ENCODE peak calls at places on chromosomes 16 and 17, in ten cellular contexts. G, H, R, V, Z, O, F, K, Y and A are unnamed samples.

GRCh38 chr17:81342062-81342699 is 47.1 kb upstream of the SLC38A10 start:
- DNase-seq in G (no peak), H (no peak), R (peak), V (no peak), Z (no peak), O (no peak), F (no peak), K (no peak), Y (no peak), A (no peak)

GRCh38 chr17:75033346-75034235 is 13.2 kb downstream of the ATP5PD start:
- DNase-seq in G (peak), H (peak), R (peak), V (peak), Z (peak), O (peak), F (peak), K (peak), Y (peak), A (peak)

GRCh38 chr17:5587431-5588032 is 3.2 kb upstream of the NLRP1 start:
- DNase-seq in G (peak), H (peak), R (no peak), V (no peak), Z (peak), O (peak), F (peak), K (peak), Y (peak), A (peak)

GRCh38 chr17:38958756-38959155 is 8.4 kb downstream of the FBXO47 start:
- DNase-seq in G (no peak), H (no peak), R (no peak), V (no peak), Z (no peak), O (no peak), F (peak), K (no peak), Y (no peak), A (no peak)

GRCh38 chr17:79431175-79431574 is 179.7 kb downstream of the RBFOX3 start:
- DNase-seq in G (no peak), H (no peak), R (no peak), V (no peak), Z (no peak), O (no peak), F (no peak), K (no peak), Y (no peak), A (no peak)

GRCh38 chr16:87414251-87414680 is 22.1 kb downstream of the MAP1LC3B start:
- DNase-seq in G (no peak), H (no peak), R (peak), V (no peak), Z (no peak), O (no peak), F (no peak), K (no peak), Y (no peak), A (no peak)

GRCh38 chr16:87390641-87391323 is 1.4 kb upstream of the MAP1LC3B start:
- DNase-seq in G (no peak), H (no peak), R (peak), V (no peak), Z (no peak), O (no peak), F (no peak), K (no peak), Y (no peak), A (no peak)

GRCh38 chr16:53068423-53068833 is 13.6 kb downstream of the CHD9 start:
- DNase-seq in G (no peak), H (peak), R (no peak), V (no peak), Z (no peak), O (no peak), F (no peak), K (no peak), Y (no peak), A (no peak)

GRCh38 chr17:36661047-36661666 is 59.8 kb downstream of the MRM1 start:
- DNase-seq in G (no peak), H (no peak), R (no peak), V (no peak), Z (no peak), O (no peak), F (no peak), K (no peak), Y (no peak), A (no peak)

GRCh38 chr16:30805370-30806169 is 18.6 kb upstream of the ZNF629 start:
- DNase-seq in G (peak), H (peak), R (peak), V (peak), Z (peak), O (peak), F (peak), K (peak), Y (peak), A (peak)

GRCh38 chr17:16319969-16320368 is 33.3 kb downstream of the CENPV start:
- DNase-seq in G (no peak), H (no peak), R (no peak), V (no peak), Z (no peak), O (no peak), F (no peak), K (no peak), Y (no peak), A (no peak)

GRCh38 chr17:4006745-4007211 is 42.5 kb upstream of the ATP2A3 start:
- DNase-seq in G (no peak), H (no peak), R (no peak), V (no peak), Z (no peak), O (no peak), F (no peak), K (no peak), Y (peak), A (no peak)

GRCh38 chr16:1732071-1732470 is 26.1 kb downstream of the MAPK8IP3 start:
- DNase-seq in G (no peak), H (no peak), R (no peak), V (no peak), Z (no peak), O (no peak), F (no peak), K (no peak), Y (no peak), A (no peak)

GRCh38 chr16:495127-495748 is 32.3 kb upstream of the CAPN15 start:
- DNase-seq in G (no peak), H (peak), R (no peak), V (no peak), Z (no peak), O (peak), F (peak), K (no peak), Y (no peak), A (peak)

GRCh38 chr16:79092846-79093245 is 507.7 kb downstream of the MAF start:
- DNase-seq in G (no peak), H (no peak), R (no peak), V (no peak), Z (no peak), O (no peak), F (no peak), K (no peak), Y (no peak), A (no peak)

GRCh38 chr17:41082565-41083136 is 1.3 kb upstream of the KRTAP4-7 start:
- DNase-seq in G (no peak), H (no peak), R (no peak), V (no peak), Z (no peak), O (no peak), F (peak), K (no peak), Y (no peak), A (no peak)

GRCh38 chr17:38745545-38745944 is 2.6 kb downstream of the PCGF2 start:
- DNase-seq in G (no peak), H (no peak), R (peak), V (no peak), Z (no peak), O (no peak), F (no peak), K (no peak), Y (no peak), A (no peak)

GRCh38 chr16:49492896-49493620 is 119.5 kb downstream of the C16orf78 start:
- DNase-seq in G (no peak), H (no peak), R (no peak), V (no peak), Z (no peak), O (no peak), F (no peak), K (no peak), Y (no peak), A (no peak)

GRCh38 chr16:20181386-20181785 is 107.7 kb upstream of the GPR139 start:
- DNase-seq in G (no peak), H (no peak), R (no peak), V (no peak), Z (no peak), O (no peak), F (no peak), K (no peak), Y (no peak), A (no peak)

GRCh38 chr17:32912218-32912897 is 15.6 kb upstream of the TMEM98 start:
- DNase-seq in G (peak), H (peak), R (peak), V (no peak), Z (peak), O (peak), F (peak), K (peak), Y (peak), A (peak)

GRCh38 chr16:89577055-89577759 is 1.6 kb downstream of the CPNE7 start:
- DNase-seq in G (no peak), H (no peak), R (no peak), V (no peak), Z (no peak), O (no peak), F (no peak), K (no peak), Y (no peak), A (no peak)

GRCh38 chr16:66928702-66929388 is 3.5 kb upstream of the RRAD start:
- DNase-seq in G (no peak), H (peak), R (no peak), V (peak), Z (no peak), O (no peak), F (peak), K (no peak), Y (peak), A (peak)

GRCh38 chr17:28533091-28533670 is 19.2 kb downstream of the UNC119 start:
- DNase-seq in G (no peak), H (peak), R (no peak), V (no peak), Z (peak), O (no peak), F (no peak), K (peak), Y (no peak), A (no peak)

GRCh38 chr16:49835116-49835880 is 20.6 kb downstream of the ZNF423 start:
- DNase-seq in G (no peak), H (no peak), R (peak), V (peak), Z (no peak), O (no peak), F (no peak), K (no peak), Y (no peak), A (no peak)

GRCh38 chr16:50280932-50281331 is 14.6 kb downstream of the ADCY7 start:
- DNase-seq in G (no peak), H (no peak), R (no peak), V (no peak), Z (no peak), O (no peak), F (no peak), K (no peak), Y (no peak), A (no peak)

GRCh38 chr16:7505495-7505894 is 172.8 kb downstream of the RBFOX1 start:
- DNase-seq in G (no peak), H (no peak), R (no peak), V (no peak), Z (no peak), O (no peak), F (no peak), K (no peak), Y (no peak), A (no peak)

GRCh38 chr17:51764387-51764971 is 394.0 kb downstream of the CA10 start:
- DNase-seq in G (peak), H (peak), R (peak), V (no peak), Z (peak), O (peak), F (peak), K (peak), Y (peak), A (peak)

GRCh38 chr16:50528820-50529219 is 19.4 kb upstream of the NKD1 start:
- DNase-seq in G (no peak), H (no peak), R (no peak), V (no peak), Z (no peak), O (no peak), F (no peak), K (no peak), Y (no peak), A (no peak)

GRCh38 chr16:84367297-84367680 is 1.0 kb upstream of the ATP2C2 start:
- DNase-seq in G (no peak), H (peak), R (no peak), V (no peak), Z (no peak), O (no peak), F (no peak), K (no peak), Y (peak), A (no peak)

GRCh38 chr16:27237229-27238015 is 31.1 kb downstream of the NSMCE1 start:
- DNase-seq in G (peak), H (no peak), R (no peak), V (no peak), Z (no peak), O (no peak), F (no peak), K (no peak), Y (peak), A (no peak)

GRCh38 chr17:48613862-48614694 is 1.0 kb downstream of the HOXB8 start:
- DNase-seq in G (no peak), H (no peak), R (no peak), V (no peak), Z (no peak), O (no peak), F (peak), K (no peak), Y (no peak), A (no peak)
- H3K4me3 ChIP-seq in G (no peak), H (peak), R (peak), V (peak), Z (no peak), O (no peak), F (peak), K (no peak), Y (peak), A (peak)

DNA sequence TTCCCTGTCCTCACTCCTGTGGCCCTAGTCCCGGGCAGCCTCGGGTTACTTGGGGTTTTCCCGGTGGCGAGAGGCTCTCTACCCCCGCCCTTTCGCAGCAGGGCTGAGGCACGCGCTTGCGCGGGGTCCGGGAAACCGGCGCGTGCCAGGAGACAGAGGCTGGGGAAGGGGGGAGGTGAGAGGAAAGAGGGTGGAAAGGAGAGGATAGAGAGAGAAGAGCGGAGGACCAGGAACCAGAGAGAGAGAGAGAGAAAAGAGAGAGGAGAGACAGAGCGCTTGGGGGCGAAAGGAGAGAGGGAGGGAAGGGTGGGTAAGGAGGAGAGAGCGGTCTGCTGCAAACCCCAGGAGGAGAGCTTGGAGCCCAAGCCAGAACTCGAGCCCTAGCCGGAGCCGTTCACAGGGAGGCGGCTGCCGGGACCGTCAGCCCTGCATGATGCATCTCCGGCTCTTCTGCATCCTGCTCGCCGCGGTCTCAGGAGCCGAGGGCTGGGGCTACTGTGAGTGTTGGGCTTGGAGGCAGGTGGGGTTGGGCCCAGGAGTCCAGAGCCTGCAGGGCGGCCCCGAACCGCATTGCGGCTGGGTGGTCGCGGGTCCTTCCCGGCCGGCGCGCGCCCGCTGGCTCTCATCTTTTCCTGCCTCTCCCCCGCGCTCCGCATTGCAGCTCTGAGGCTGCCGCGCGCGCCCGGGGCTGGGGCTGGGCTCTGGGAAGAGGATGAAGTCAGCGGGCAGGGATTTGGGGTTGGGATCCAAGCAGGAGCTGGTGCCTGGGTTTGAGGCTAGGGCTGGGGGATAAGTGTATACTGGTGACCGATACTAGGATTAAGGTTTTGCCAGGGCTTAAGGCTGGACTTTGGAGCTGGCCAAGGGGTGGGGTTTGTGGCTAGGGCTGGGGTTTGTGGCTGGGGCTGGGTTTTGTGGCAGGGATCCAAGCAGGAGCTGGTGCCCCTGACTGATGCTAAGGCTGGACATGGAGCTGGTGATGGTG is at the start of gene CNTNAP1:
- DNase-seq in G (peak), H (peak), R (peak), V (no peak), Z (no peak), O (no peak), F (peak), K (no peak), Y (peak), A (peak)
- TF ChIP-seq POLR2A in G (no peak), H (no peak), R (no peak), V (no peak), Z (no peak), O (no peak), F (no peak), K (no peak), Y (no peak), A (no peak)

GRCh38 chr16:57137566-57138273 is 45.3 kb downstream of the CPNE2 start:
- DNase-seq in G (no peak), H (no peak), R (no peak), V (no peak), Z (no peak), O (no peak), F (no peak), K (no peak), Y (no peak), A (no peak)
- H3K4me3 ChIP-seq in G (no peak), H (no peak), R (no peak), V (no peak), Z (no peak), O (no peak), F (no peak), K (no peak), Y (no peak), A (no peak)

GRCh38 chr17:43006639-43007551 is at the start of gene IFI35:
- DNase-seq in G (peak), H (peak), R (peak), V (peak), Z (peak), O (peak), F (peak), K (peak), Y (peak), A (peak)
- TF ChIP-seq POLR2A in G (peak), H (peak), R (peak), V (peak), Z (peak), O (peak), F (peak), K (no peak), Y (peak), A (no peak)

DNA sequence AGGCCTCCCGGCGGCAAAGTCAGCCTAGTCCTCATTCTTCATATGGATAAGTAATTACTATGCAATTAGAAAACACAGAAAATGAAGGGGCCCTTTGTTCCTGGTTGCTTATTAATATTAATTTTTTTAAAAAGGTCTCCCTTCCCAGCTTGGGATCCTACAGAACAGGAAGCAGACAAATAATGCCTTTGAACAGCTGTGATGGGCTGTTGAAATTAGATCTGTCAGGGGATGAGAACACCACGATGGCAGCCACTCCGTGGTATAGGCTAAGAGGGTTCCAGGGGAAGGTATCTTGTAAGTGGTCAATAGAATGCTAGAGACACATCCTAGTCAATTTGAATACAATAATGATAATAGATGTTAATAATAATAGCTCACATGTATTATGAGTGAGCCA is 83.1 kb downstream of the CCDC182 start:
- DNase-seq in G (no peak), H (no peak), R (no peak), V (no peak), Z (no peak), O (no peak), F (no peak), K (no peak), Y (no peak), A (no peak)
- H3K4me3 ChIP-seq in G (no peak), H (no peak), R (no peak), V (peak), Z (no peak), O (no peak), F (no peak), K (no peak), Y (no peak), A (no peak)

DNA sequence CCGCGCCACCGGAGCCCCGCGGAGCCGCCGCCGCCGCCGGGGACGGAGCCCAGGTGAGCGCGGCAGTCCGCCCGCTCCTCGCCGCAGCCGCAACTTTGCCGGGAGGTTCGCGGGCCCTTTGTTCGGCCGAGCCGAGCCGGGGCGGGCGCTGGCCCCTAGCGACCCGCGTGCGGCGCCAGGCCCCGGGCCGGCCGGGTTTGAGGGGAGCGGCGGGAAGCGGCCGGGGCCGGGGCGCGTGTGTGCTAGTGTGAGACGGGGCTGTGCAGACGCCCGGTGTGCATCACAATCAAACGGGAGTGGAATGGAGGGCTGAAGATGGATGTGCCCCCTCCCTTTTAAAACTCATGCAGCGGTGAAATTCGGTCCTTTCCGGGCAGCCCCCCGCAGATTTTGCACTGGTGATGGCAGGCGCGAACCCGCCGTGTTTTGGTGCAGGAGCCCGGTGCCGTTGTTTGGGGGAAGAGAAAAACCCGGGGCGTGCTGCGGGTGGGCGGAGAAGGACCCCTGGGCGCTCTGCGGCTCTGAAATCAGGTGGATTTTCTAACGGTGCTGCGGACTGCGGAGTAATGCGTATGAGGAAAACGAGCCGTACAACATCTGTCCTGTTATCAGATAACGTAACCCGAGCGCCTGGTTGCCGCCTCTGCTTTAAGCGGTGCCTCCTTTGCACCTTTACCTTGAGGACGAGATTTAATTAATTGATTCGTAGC is 868 bp downstream of the TNRC6C start:
- DNase-seq in G (peak), H (peak), R (peak), V (no peak), Z (peak), O (peak), F (peak), K (no peak), Y (no peak), A (peak)
- TF ChIP-seq POLR2A in G (no peak), H (no peak), R (no peak), V (no peak), Z (no peak), O (no peak), F (no peak), K (no peak), Y (no peak), A (no peak)